ENCODE peak calls at places on chromosomes 11 and 22, in five cellular contexts. G is GM23248, L is mammary epithelial cell, V is skeletal muscle cell, Y is SK-N-DZ. P is an unnamed sample.

GRCh38 chr11:93089474-93090102 is 108.2 kb downstream of the SLC36A4 start:
- DNase-seq in G (peak; percentile 82), L (peak; percentile 63), V (peak; percentile 19), Y (peak; percentile 70), P (peak; percentile 31)

GRCh38 chr11:1878134-1879031 is 13.3 kb downstream of the PRR33 start:
- DNase-seq in G (no peak), L (no peak), V (no peak), Y (peak; percentile 34), P (no peak)

GRCh38 chr22:45101828-45102227 is 61.9 kb upstream of the NUP50 start:
- DNase-seq in G (peak; percentile 79), L (peak; percentile 15), V (no peak), Y (peak; percentile 90), P (no peak)

GRCh38 chr11:125313271-125314222 is 149.0 kb downstream of the PKNOX2 start:
- DNase-seq in G (peak; percentile 48), L (peak; percentile 7), V (no peak), Y (no peak), P (no peak)

GRCh38 chr11:106461839-106462545 is 384.5 kb downstream of the AASDHPPT start:
- DNase-seq in G (no peak), L (no peak), V (no peak), Y (peak; percentile 17), P (no peak)

GRCh38 chr22:19865141-19865829 is 10.6 kb upstream of the GNB1L start:
- DNase-seq in G (no peak), L (no peak), V (no peak), Y (no peak), P (no peak)

GRCh38 chr11:3153291-3153861 is 11.7 kb downstream of the OSBPL5 start:
- DNase-seq in G (peak; percentile 91), L (no peak), V (peak; percentile 63), Y (no peak), P (peak; percentile 39)

GRCh38 chr11:17343907-17344306 is 7.7 kb upstream of the NCR3LG1 start:
- DNase-seq in G (peak; percentile 93), L (peak; percentile 80), V (peak; percentile 54), Y (no peak), P (peak; percentile 54)

GRCh38 chr11:107669893-107670601 is 41.8 kb downstream of the SLN start:
- DNase-seq in G (no peak), L (no peak), V (no peak), Y (no peak), P (no peak)

GRCh38 chr11:109971184-109971523 is 122.0 kb upstream of the ZC3H12C start:
- DNase-seq in G (peak; percentile 60), L (peak; percentile 42), V (peak; percentile 87), Y (no peak), P (no peak)

GRCh38 chr11:47980907-47981621 is 705 bp downstream of the PTPRJ start:
- DNase-seq in G (peak; percentile 82), L (peak; percentile 32), V (no peak), Y (no peak), P (no peak)

GRCh38 chr11:71252434-71252781 is at the start of gene SHANK2:
- DNase-seq in G (no peak), L (no peak), V (no peak), Y (no peak), P (no peak)

GRCh38 chr22:18975434-18976196 is 39.5 kb upstream of the PRODH start:
- DNase-seq in G (no peak), L (no peak), V (no peak), Y (no peak), P (no peak)